ENCODE peak calls at places on chromosomes 1 and 21, in five cellular contexts. One of them, this sample, is unnamed.

GRCh38 chr1:153509729-153510354 is 25.9 kb downstream of the S100A6 start:
- DNase-seq in DMS53: peak; percentile 73
- DNase-seq in M059J: no peak
- DNase-seq in dorsolateral prefrontal cortex: no peak
- DNase-seq in fibroblast of pulmonary artery: no peak
- DNase-seq in this sample: peak; percentile 31

GRCh38 chr1:228369608-228370438 is 36.8 kb downstream of the TRIM11 start:
- DNase-seq in fibroblast of pulmonary artery: no peak
- DNase-seq in DMS53: no peak
- DNase-seq in M059J: no peak
- DNase-seq in dorsolateral prefrontal cortex: no peak
- DNase-seq in this sample: no peak

GRCh38 chr21:38355992-38356781 is 99.4 kb downstream of the KCNJ15 start:
- DNase-seq in dorsolateral prefrontal cortex: peak; percentile 75
- DNase-seq in DMS53: peak; percentile 75
- DNase-seq in M059J: peak; percentile 77
- DNase-seq in fibroblast of pulmonary artery: peak; percentile 77
- DNase-seq in this sample: peak; percentile 84

GRCh38 chr1:31888281-31888680 is 49.9 kb downstream of the PTP4A2 start:
- DNase-seq in M059J: no peak
- DNase-seq in fibroblast of pulmonary artery: no peak
- DNase-seq in dorsolateral prefrontal cortex: no peak
- DNase-seq in DMS53: no peak
- DNase-seq in this sample: no peak

GRCh38 chr1:220970311-220970710 is 91.1 kb downstream of the HLX start:
- DNase-seq in DMS53: no peak
- DNase-seq in fibroblast of pulmonary artery: peak; percentile 76
- DNase-seq in dorsolateral prefrontal cortex: no peak
- DNase-seq in M059J: peak; percentile 49
- DNase-seq in this sample: no peak

GRCh38 chr1:159881930-159882839 is 17.8 kb downstream of the CFAP45 start:
- DNase-seq in dorsolateral prefrontal cortex: no peak
- DNase-seq in DMS53: peak; percentile 99
- DNase-seq in fibroblast of pulmonary artery: peak; percentile 98
- DNase-seq in M059J: peak; percentile 100
- DNase-seq in this sample: no peak

GRCh38 chr1:147840909-147841308 is 61.7 kb upstream of the GJA8 start:
- DNase-seq in M059J: peak; percentile 9
- DNase-seq in fibroblast of pulmonary artery: no peak
- DNase-seq in DMS53: peak; percentile 40
- DNase-seq in dorsolateral prefrontal cortex: no peak
- DNase-seq in this sample: no peak

GRCh38 chr1:214670098-214670497 is 67.1 kb downstream of the CENPF start:
- DNase-seq in M059J: peak; percentile 29
- DNase-seq in dorsolateral prefrontal cortex: peak; percentile 35
- DNase-seq in DMS53: no peak
- DNase-seq in fibroblast of pulmonary artery: peak; percentile 90
- DNase-seq in this sample: no peak

GRCh38 chr1:90370696-90371095 is 346.4 kb downstream of the BARHL2 start:
- DNase-seq in M059J: peak; percentile 88
- DNase-seq in fibroblast of pulmonary artery: no peak
- DNase-seq in dorsolateral prefrontal cortex: no peak
- DNase-seq in DMS53: no peak
- DNase-seq in this sample: no peak

GRCh38 chr1:4253918-4254317 is 353.8 kb upstream of the C1orf174 start:
- DNase-seq in DMS53: no peak
- DNase-seq in M059J: no peak
- DNase-seq in fibroblast of pulmonary artery: no peak
- DNase-seq in dorsolateral prefrontal cortex: no peak
- DNase-seq in this sample: no peak

GRCh38 chr1:193113992-193114332 is 7.9 kb upstream of the CDC73 start:
- DNase-seq in fibroblast of pulmonary artery: no peak
- DNase-seq in M059J: no peak
- DNase-seq in dorsolateral prefrontal cortex: no peak
- DNase-seq in DMS53: no peak
- DNase-seq in this sample: no peak

GRCh38 chr1:162878000-162878596 is 17.1 kb upstream of the CCDC190 start:
- DNase-seq in dorsolateral prefrontal cortex: peak; percentile 55
- DNase-seq in DMS53: peak; percentile 86
- DNase-seq in fibroblast of pulmonary artery: peak; percentile 91
- DNase-seq in M059J: peak; percentile 82
- DNase-seq in this sample: no peak